ENCODE peak calls at places on chromosomes 11 and 22, in seven cellular contexts. J is chondrocyte, F is activated T-helper 1 cell treated with Interleukin-2 at 50 U/mL for 16 hours, Q is MV-4-11, O is coronary artery, M is H9, U is NCI-H1436. E is an unnamed sample.

GRCh38 chr11:33445761-33446161 is 188.6 kb downstream of the HIPK3 start:
- DNase-seq in J (no peak), F (no peak), Q (no peak), O (no peak), M (no peak), U (no peak), E (no peak)

GRCh38 chr11:124214027-124214426 is 26.9 kb upstream of the OR8G1 start:
- DNase-seq in J (no peak), F (no peak), Q (no peak), O (no peak), M (no peak), U (no peak), E (no peak)

GRCh38 chr11:23022854-23023253 is 162.6 kb upstream of the CCDC179 start:
- DNase-seq in J (no peak), F (no peak), Q (no peak), O (no peak), M (no peak), U (no peak), E (no peak)

GRCh38 chr11:10969387-10969786 is 111.5 kb upstream of the ZBED5 start:
- DNase-seq in J (no peak), F (no peak), Q (no peak), O (no peak), M (no peak), U (no peak), E (no peak)

GRCh38 chr22:19718255-19719054 is 4.2 kb downstream of the SEPTIN5 start:
- DNase-seq in J (no peak), F (no peak), Q (no peak), O (no peak), M (no peak), U (peak), E (no peak)

GRCh38 chr11:70360211-70360610 is 38.1 kb upstream of the CTTN start:
- DNase-seq in J (peak), F (no peak), Q (no peak), O (no peak), M (no peak), U (no peak), E (no peak)

GRCh38 chr11:74417379-74417804 is 19.2 kb upstream of the PGM2L1 start:
- DNase-seq in J (no peak), F (no peak), Q (no peak), O (no peak), M (no peak), U (no peak), E (no peak)

GRCh38 chr11:29184939-29185890 is 831.6 kb downstream of the KCNA4 start:
- DNase-seq in J (no peak), F (no peak), Q (no peak), O (no peak), M (no peak), U (no peak), E (no peak)

GRCh38 chr11:94721565-94722292 is 46.4 kb upstream of the AMOTL1 start:
- DNase-seq in J (no peak), F (no peak), Q (no peak), O (no peak), M (no peak), U (no peak), E (no peak)

GRCh38 chr11:83132191-83132590 is 24.7 kb upstream of the PCF11 start:
- DNase-seq in J (no peak), F (no peak), Q (no peak), O (no peak), M (no peak), U (no peak), E (no peak)

GRCh38 chr11:456533-456932 is 6.5 kb downstream of the PTDSS2 start:
- DNase-seq in J (peak), F (no peak), Q (no peak), O (no peak), M (no peak), U (no peak), E (no peak)

GRCh38 chr11:19723572-19724342 is 11.1 kb downstream of the NAV2 start:
- DNase-seq in J (no peak), F (peak), Q (no peak), O (peak), M (no peak), U (no peak), E (no peak)

E was measured in neural progenitor cell.